ENCODE peak calls at places on chromosomes 12 and 14, in eight cellular contexts. Y, U, S, C, X, Z, J and T are unnamed samples.

GRCh38 chr12:132108211-132108832 is 35.8 kb downstream of the DDX51 start:
- DNase-seq in Y (no peak), U (no peak), S (no peak), C (no peak), X (no peak), Z (no peak), J (no peak), T (no peak)

GRCh38 chr12:70264067-70264867 is 21.0 kb downstream of the CNOT2 start:
- DNase-seq in Y (no peak), U (no peak), S (no peak), C (no peak), X (no peak), Z (no peak), J (no peak), T (no peak)

GRCh38 chr12:93645702-93646101 is 31.5 kb upstream of the CRADD start:
- DNase-seq in Y (peak; percentile 60), U (no peak), S (no peak), C (no peak), X (peak; percentile 68), Z (no peak), J (peak; percentile 50), T (peak; percentile 30)

GRCh38 chr14:90580381-90581335 is 183.8 kb downstream of the CALM1 start:
- DNase-seq in Y (no peak), U (no peak), S (no peak), C (no peak), X (no peak), Z (no peak), J (no peak), T (no peak)

GRCh38 chr12:70692681-70693288 is 55.6 kb upstream of the PTPRB start:
- DNase-seq in Y (peak; percentile 66), U (no peak), S (no peak), C (no peak), X (peak; percentile 46), Z (no peak), J (peak; percentile 18), T (peak; percentile 23)

GRCh38 chr14:55540847-55541773 is 38.9 kb upstream of the KTN1 start:
- DNase-seq in Y (peak; percentile 60), U (no peak), S (no peak), C (no peak), X (peak; percentile 8), Z (no peak), J (no peak), T (peak; percentile 70)

GRCh38 chr12:68871899-68872298 is 61.1 kb downstream of the CPM start:
- DNase-seq in Y (peak; percentile 22), U (no peak), S (no peak), C (no peak), X (peak; percentile 21), Z (no peak), J (no peak), T (peak; percentile 51)

GRCh38 chr12:51449569-51450246 is 25.1 kb downstream of the SLC4A8 start:
- DNase-seq in Y (peak; percentile 37), U (no peak), S (no peak), C (no peak), X (peak; percentile 47), Z (no peak), J (no peak), T (peak; percentile 56)

GRCh38 chr12:29241821-29242591 is 92.9 kb downstream of the FAR2 start:
- DNase-seq in Y (peak; percentile 93), U (no peak), S (no peak), C (no peak), X (peak; percentile 78), Z (no peak), J (peak; percentile 87), T (peak; percentile 96)

GRCh38 chr12:88756153-88756552 is 175.9 kb upstream of the KITLG start:
- DNase-seq in Y (no peak), U (no peak), S (no peak), C (no peak), X (peak; percentile 19), Z (no peak), J (no peak), T (no peak)

GRCh38 chr12:47903151-47903611 is 1.6 kb downstream of the VDR start:
- DNase-seq in Y (peak; percentile 87), U (no peak), S (no peak), C (no peak), X (peak; percentile 76), Z (no peak), J (peak; percentile 65), T (peak; percentile 64)

GRCh38 chr12:111219440-111219839 is 149.5 kb downstream of the PHETA1 start:
- DNase-seq in Y (no peak), U (no peak), S (no peak), C (no peak), X (no peak), Z (no peak), J (no peak), T (no peak)

GRCh38 chr12:49332891-49333371 is 4.1 kb downstream of the C1QL4 start:
- DNase-seq in Y (no peak), U (no peak), S (no peak), C (no peak), X (no peak), Z (no peak), J (no peak), T (no peak)

GRCh38 chr12:116293687-116294463 is 16.4 kb upstream of the MED13L start:
- DNase-seq in Y (no peak), U (no peak), S (no peak), C (no peak), X (peak; percentile 19), Z (no peak), J (no peak), T (no peak)

GRCh38 chr12:45192041-45192695 is 23.7 kb upstream of the ANO6 start:
- DNase-seq in Y (peak; percentile 65), U (no peak), S (no peak), C (no peak), X (peak; percentile 85), Z (no peak), J (no peak), T (peak; percentile 60)

GRCh38 chr12:1864456-1864855 is 44.1 kb downstream of the LRTM2 start:
- DNase-seq in Y (no peak), U (no peak), S (peak; percentile 1), C (no peak), X (no peak), Z (no peak), J (no peak), T (no peak)

GRCh38 chr14:71491925-71492324 is 440.3 kb upstream of the RGS6 start:
- DNase-seq in Y (peak; percentile 54), U (no peak), S (no peak), C (no peak), X (no peak), Z (no peak), J (peak; percentile 45), T (no peak)

GRCh38 chr12:65308601-65309071 is 30.2 kb downstream of the MSRB3 start:
- DNase-seq in Y (peak; percentile 76), U (no peak), S (no peak), C (no peak), X (peak; percentile 63), Z (no peak), J (no peak), T (peak; percentile 41)

GRCh38 chr12:77189463-77189862 is 124.1 kb upstream of the E2F7 start:
- DNase-seq in Y (peak; percentile 87), U (no peak), S (no peak), C (no peak), X (peak; percentile 91), Z (no peak), J (peak; percentile 57), T (peak; percentile 57)

GRCh38 chr14:85798852-85799251 is 268.9 kb downstream of the FLRT2 start:
- DNase-seq in Y (no peak), U (no peak), S (no peak), C (no peak), X (no peak), Z (no peak), J (peak; percentile 10), T (no peak)

GRCh38 chr14:75861161-75861621 is 120.6 kb downstream of the TGFB3 start:
- DNase-seq in Y (peak; percentile 89), U (no peak), S (no peak), C (no peak), X (peak; percentile 74), Z (no peak), J (no peak), T (peak; percentile 70)

GRCh38 chr12:7751394-7751793 is 4.2 kb upstream of the CLEC4C start:
- DNase-seq in Y (no peak), U (no peak), S (no peak), C (no peak), X (no peak), Z (no peak), J (no peak), T (no peak)

GRCh38 chr12:105240233-105240632 is 4.3 kb upstream of the APPL2 start:
- DNase-seq in Y (no peak), U (no peak), S (no peak), C (no peak), X (no peak), Z (no peak), J (no peak), T (no peak)